ENCODE peak calls at places on chromosomes 6 and 20, in eight cellular contexts. One of them, this sample, is unnamed. For H3K27me3 and H3K4me1, the result is how much of the 10 kb centered on the place peaks cover.

GRCh38 chr20:8213270-8213669 is 81.2 kb downstream of the PLCB1 start:
- DNase-seq in naive thymus-derived CD4-positive, alpha-beta T cell: no peak
- DNase-seq in tibial artery: no peak
- DNase-seq in suprapubic skin: no peak
- DNase-seq in adipocyte: no peak
- DNase-seq in stomach: no peak
- DNase-seq in mesendoderm: peak
- DNase-seq in MM.1S: no peak
- DNase-seq in this sample: no peak

GRCh38 chr20:49207071-49207470 is 12.1 kb upstream of the DDX27 start:
- DNase-seq in naive thymus-derived CD4-positive, alpha-beta T cell: no peak
- DNase-seq in tibial artery: no peak
- DNase-seq in suprapubic skin: no peak
- DNase-seq in adipocyte: no peak
- DNase-seq in stomach: no peak
- DNase-seq in mesendoderm: peak
- DNase-seq in MM.1S: peak
- DNase-seq in this sample: no peak

GRCh38 chr6:35300848-35301247 is 3.2 kb downstream of the DEF6 start:
- DNase-seq in naive thymus-derived CD4-positive, alpha-beta T cell: peak
- DNase-seq in tibial artery: peak
- DNase-seq in suprapubic skin: peak
- DNase-seq in adipocyte: no peak
- DNase-seq in stomach: no peak
- DNase-seq in mesendoderm: no peak
- DNase-seq in MM.1S: no peak
- DNase-seq in this sample: no peak

GRCh38 chr6:62923728-62924127 is 287.5 kb upstream of the FKBP1C start:
- DNase-seq in naive thymus-derived CD4-positive, alpha-beta T cell: no peak
- DNase-seq in tibial artery: no peak
- DNase-seq in suprapubic skin: no peak
- DNase-seq in adipocyte: no peak
- DNase-seq in stomach: no peak
- DNase-seq in mesendoderm: no peak
- DNase-seq in MM.1S: no peak
- DNase-seq in this sample: no peak

GRCh38 chr20:40706977-40707582 is 18.0 kb upstream of the MAFB start:
- DNase-seq in naive thymus-derived CD4-positive, alpha-beta T cell: no peak
- DNase-seq in tibial artery: no peak
- DNase-seq in suprapubic skin: no peak
- DNase-seq in adipocyte: no peak
- DNase-seq in stomach: no peak
- DNase-seq in mesendoderm: peak
- DNase-seq in MM.1S: no peak
- DNase-seq in this sample: peak

GRCh38 chr6:167733740-167734661 is 92.7 kb upstream of the AFDN start:
- DNase-seq in naive thymus-derived CD4-positive, alpha-beta T cell: no peak
- DNase-seq in tibial artery: peak
- DNase-seq in suprapubic skin: peak
- DNase-seq in adipocyte: no peak
- DNase-seq in stomach: peak
- DNase-seq in mesendoderm: no peak
- DNase-seq in MM.1S: no peak
- DNase-seq in this sample: no peak

GRCh38 chr6:84798257-84798656 is 33.9 kb upstream of the TBX18 start:
- DNase-seq in naive thymus-derived CD4-positive, alpha-beta T cell: no peak
- DNase-seq in tibial artery: no peak
- DNase-seq in suprapubic skin: no peak
- DNase-seq in adipocyte: no peak
- DNase-seq in stomach: no peak
- DNase-seq in mesendoderm: no peak
- DNase-seq in MM.1S: no peak
- DNase-seq in this sample: no peak

GRCh38 chr6:167735498-167736201 is 91.1 kb upstream of the AFDN start:
- DNase-seq in naive thymus-derived CD4-positive, alpha-beta T cell: no peak
- DNase-seq in tibial artery: peak
- DNase-seq in suprapubic skin: no peak
- DNase-seq in adipocyte: no peak
- DNase-seq in stomach: peak
- DNase-seq in mesendoderm: no peak
- DNase-seq in MM.1S: no peak
- DNase-seq in this sample: no peak

GRCh38 chr20:45036044-45036755 is 64.7 kb downstream of the KCNS1 start:
- DNase-seq in naive thymus-derived CD4-positive, alpha-beta T cell: no peak
- DNase-seq in tibial artery: no peak
- DNase-seq in suprapubic skin: no peak
- DNase-seq in adipocyte: peak
- DNase-seq in stomach: no peak
- DNase-seq in mesendoderm: no peak
- DNase-seq in MM.1S: no peak
- DNase-seq in this sample: no peak

GRCh38 chr20:38878798-38879197 is 47.4 kb upstream of the FAM83D start:
- DNase-seq in naive thymus-derived CD4-positive, alpha-beta T cell: no peak
- DNase-seq in tibial artery: no peak
- DNase-seq in suprapubic skin: no peak
- DNase-seq in adipocyte: peak
- DNase-seq in stomach: no peak
- DNase-seq in mesendoderm: peak
- DNase-seq in MM.1S: no peak
- DNase-seq in this sample: no peak

GRCh38 chr6:43228951-43229802 is at the start of gene DNPH1:
- DNase-seq in naive thymus-derived CD4-positive, alpha-beta T cell: peak
- DNase-seq in tibial artery: peak
- DNase-seq in suprapubic skin: peak
- DNase-seq in adipocyte: peak
- DNase-seq in stomach: peak
- DNase-seq in mesendoderm: peak
- DNase-seq in MM.1S: peak
- DNase-seq in this sample: peak

GRCh38 chr6:137309078-137309762 is 90.0 kb upstream of the IFNGR1 start:
- DNase-seq in naive thymus-derived CD4-positive, alpha-beta T cell: no peak
- DNase-seq in tibial artery: peak
- DNase-seq in suprapubic skin: peak
- DNase-seq in adipocyte: peak
- DNase-seq in stomach: peak
- DNase-seq in mesendoderm: peak
- DNase-seq in MM.1S: no peak
- DNase-seq in this sample: peak

GRCh38 chr6:96631248-96631647 is 68.3 kb downstream of the FHL5 start:
- DNase-seq in naive thymus-derived CD4-positive, alpha-beta T cell: no peak
- DNase-seq in tibial artery: no peak
- DNase-seq in suprapubic skin: no peak
- DNase-seq in adipocyte: no peak
- DNase-seq in stomach: no peak
- DNase-seq in mesendoderm: no peak
- DNase-seq in MM.1S: no peak
- DNase-seq in this sample: no peak

GRCh38 chr6:157323114-157323923 is at the start of gene TMEM242:
- DNase-seq in naive thymus-derived CD4-positive, alpha-beta T cell: peak
- DNase-seq in tibial artery: peak
- DNase-seq in suprapubic skin: peak
- DNase-seq in adipocyte: peak
- DNase-seq in stomach: peak
- DNase-seq in mesendoderm: peak
- DNase-seq in MM.1S: peak
- DNase-seq in this sample: peak

GRCh38 chr6:46356543-46356942 is 134.7 kb downstream of the RCAN2 start:
- DNase-seq in naive thymus-derived CD4-positive, alpha-beta T cell: no peak
- DNase-seq in tibial artery: no peak
- DNase-seq in suprapubic skin: no peak
- DNase-seq in adipocyte: no peak
- DNase-seq in stomach: no peak
- DNase-seq in mesendoderm: no peak
- DNase-seq in MM.1S: no peak
- DNase-seq in this sample: no peak

GRCh38 chr20:59776059-59776603 is 157.3 kb downstream of the SYCP2 start:
- DNase-seq in naive thymus-derived CD4-positive, alpha-beta T cell: no peak
- DNase-seq in tibial artery: peak
- DNase-seq in suprapubic skin: peak
- DNase-seq in adipocyte: no peak
- DNase-seq in stomach: peak
- DNase-seq in mesendoderm: no peak
- DNase-seq in MM.1S: no peak
- DNase-seq in this sample: no peak

GRCh38 chr6:106967936-106968555 is 6.5 kb downstream of the CD24 start:
- DNase-seq in naive thymus-derived CD4-positive, alpha-beta T cell: no peak
- DNase-seq in tibial artery: no peak
- DNase-seq in suprapubic skin: no peak
- DNase-seq in adipocyte: no peak
- DNase-seq in stomach: no peak
- DNase-seq in mesendoderm: no peak
- DNase-seq in MM.1S: no peak
- DNase-seq in this sample: no peak

GRCh38 chr20:57574954-57575353 is 14.0 kb downstream of the PCK1 start:
- DNase-seq in naive thymus-derived CD4-positive, alpha-beta T cell: no peak
- DNase-seq in tibial artery: no peak
- DNase-seq in suprapubic skin: no peak
- DNase-seq in adipocyte: no peak
- DNase-seq in stomach: no peak
- DNase-seq in mesendoderm: no peak
- DNase-seq in MM.1S: no peak
- DNase-seq in this sample: no peak

GRCh38 chr20:57576942-57577550 is 16.1 kb downstream of the PCK1 start:
- DNase-seq in naive thymus-derived CD4-positive, alpha-beta T cell: no peak
- DNase-seq in tibial artery: no peak
- DNase-seq in suprapubic skin: no peak
- DNase-seq in adipocyte: no peak
- DNase-seq in stomach: no peak
- DNase-seq in mesendoderm: no peak
- DNase-seq in MM.1S: no peak
- DNase-seq in this sample: no peak

GRCh38 chr20:57577679-57578475 is 17.0 kb downstream of the PCK1 start:
- DNase-seq in naive thymus-derived CD4-positive, alpha-beta T cell: no peak
- DNase-seq in tibial artery: no peak
- DNase-seq in suprapubic skin: no peak
- DNase-seq in adipocyte: no peak
- DNase-seq in stomach: no peak
- DNase-seq in mesendoderm: no peak
- DNase-seq in MM.1S: no peak
- DNase-seq in this sample: peak

GRCh38 chr20:57573893-57574292 is 13.0 kb downstream of the PCK1 start:
- DNase-seq in naive thymus-derived CD4-positive, alpha-beta T cell: no peak
- DNase-seq in tibial artery: no peak
- DNase-seq in suprapubic skin: no peak
- DNase-seq in adipocyte: no peak
- DNase-seq in stomach: no peak
- DNase-seq in mesendoderm: peak
- DNase-seq in MM.1S: no peak
- DNase-seq in this sample: no peak

GRCh38 chr20:57576002-57576401 is 15.1 kb downstream of the PCK1 start:
- DNase-seq in naive thymus-derived CD4-positive, alpha-beta T cell: no peak
- DNase-seq in tibial artery: no peak
- DNase-seq in suprapubic skin: no peak
- DNase-seq in adipocyte: no peak
- DNase-seq in stomach: no peak
- DNase-seq in mesendoderm: no peak
- DNase-seq in MM.1S: no peak
- DNase-seq in this sample: no peak
- H3K27me3 ChIP-seq in naive thymus-derived CD4-positive, alpha-beta T cell: under half
- H3K27me3 ChIP-seq in tibial artery: under half
- H3K27me3 ChIP-seq in suprapubic skin: half or more
- H3K27me3 ChIP-seq in adipocyte: half or more
- H3K27me3 ChIP-seq in stomach: under half
- H3K27me3 ChIP-seq in mesendoderm: under half
- H3K27me3 ChIP-seq in MM.1S: half or more
- H3K27me3 ChIP-seq in this sample: under half

GRCh38 chr6:41559655-41560439 is 13.7 kb downstream of the FOXP4 start:
- DNase-seq in naive thymus-derived CD4-positive, alpha-beta T cell: no peak
- DNase-seq in tibial artery: no peak
- DNase-seq in suprapubic skin: no peak
- DNase-seq in adipocyte: no peak
- DNase-seq in stomach: no peak
- DNase-seq in mesendoderm: no peak
- DNase-seq in MM.1S: no peak
- DNase-seq in this sample: no peak
- H3K4me3 ChIP-seq in naive thymus-derived CD4-positive, alpha-beta T cell: peak
- H3K4me3 ChIP-seq in tibial artery: no peak
- H3K4me3 ChIP-seq in suprapubic skin: peak
- H3K4me3 ChIP-seq in adipocyte: peak
- H3K4me3 ChIP-seq in stomach: peak
- H3K4me3 ChIP-seq in mesendoderm: no peak
- H3K4me3 ChIP-seq in MM.1S: peak
- H3K4me3 ChIP-seq in this sample: peak

GRCh38 chr20:23143098-23143497 is 57.0 kb upstream of the CD93 start:
- DNase-seq in naive thymus-derived CD4-positive, alpha-beta T cell: no peak
- DNase-seq in tibial artery: peak
- DNase-seq in suprapubic skin: peak
- DNase-seq in adipocyte: peak
- DNase-seq in stomach: peak
- DNase-seq in mesendoderm: peak
- DNase-seq in MM.1S: no peak
- DNase-seq in this sample: peak

GRCh38 chr20:23144856-23145255 is 58.7 kb upstream of the CD93 start:
- DNase-seq in naive thymus-derived CD4-positive, alpha-beta T cell: no peak
- DNase-seq in tibial artery: no peak
- DNase-seq in suprapubic skin: no peak
- DNase-seq in adipocyte: no peak
- DNase-seq in stomach: no peak
- DNase-seq in mesendoderm: no peak
- DNase-seq in MM.1S: no peak
- DNase-seq in this sample: no peak

GRCh38 chr20:23145281-23145700 is 59.2 kb upstream of the CD93 start:
- DNase-seq in naive thymus-derived CD4-positive, alpha-beta T cell: no peak
- DNase-seq in tibial artery: peak
- DNase-seq in suprapubic skin: peak
- DNase-seq in adipocyte: peak
- DNase-seq in stomach: no peak
- DNase-seq in mesendoderm: no peak
- DNase-seq in MM.1S: no peak
- DNase-seq in this sample: no peak

GRCh38 chr20:23142162-23143050 is 56.3 kb upstream of the CD93 start:
- DNase-seq in naive thymus-derived CD4-positive, alpha-beta T cell: no peak
- DNase-seq in tibial artery: peak
- DNase-seq in suprapubic skin: peak
- DNase-seq in adipocyte: no peak
- DNase-seq in stomach: no peak
- DNase-seq in mesendoderm: no peak
- DNase-seq in MM.1S: no peak
- DNase-seq in this sample: no peak

GRCh38 chr20:23143986-23144695 is 58.0 kb upstream of the CD93 start:
- DNase-seq in naive thymus-derived CD4-positive, alpha-beta T cell: no peak
- DNase-seq in tibial artery: peak
- DNase-seq in suprapubic skin: no peak
- DNase-seq in adipocyte: no peak
- DNase-seq in stomach: no peak
- DNase-seq in mesendoderm: no peak
- DNase-seq in MM.1S: no peak
- DNase-seq in this sample: no peak
- H3K4me1 ChIP-seq in naive thymus-derived CD4-positive, alpha-beta T cell: under half
- H3K4me1 ChIP-seq in tibial artery: half or more
- H3K4me1 ChIP-seq in suprapubic skin: half or more
- H3K4me1 ChIP-seq in adipocyte: half or more
- H3K4me1 ChIP-seq in stomach: under half
- H3K4me1 ChIP-seq in mesendoderm: under half
- H3K4me1 ChIP-seq in MM.1S: under half
- H3K4me1 ChIP-seq in this sample: under half

DNA sequence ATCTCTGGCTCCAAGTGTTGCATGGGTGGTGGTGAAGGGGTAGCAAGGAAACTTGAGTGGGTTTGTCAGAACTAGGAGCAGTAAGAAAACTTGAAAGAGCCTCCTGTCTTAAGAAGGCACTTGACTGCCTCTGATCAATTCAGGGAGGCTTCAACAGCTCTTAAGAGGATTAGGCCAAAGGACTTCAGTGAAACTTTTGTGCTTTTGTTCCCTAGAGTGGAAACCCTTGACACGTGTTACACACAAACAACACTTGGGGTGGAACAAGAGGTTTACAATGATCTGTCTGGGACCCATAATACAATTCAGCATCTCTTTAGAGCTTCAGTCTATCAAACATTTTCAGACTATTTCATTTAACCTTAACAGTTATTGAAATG is 80.1 kb upstream of the ARMC2 start:
- DNase-seq in naive thymus-derived CD4-positive, alpha-beta T cell: no peak
- DNase-seq in tibial artery: no peak
- DNase-seq in suprapubic skin: no peak
- DNase-seq in adipocyte: no peak
- DNase-seq in stomach: no peak
- DNase-seq in mesendoderm: no peak
- DNase-seq in MM.1S: peak
- DNase-seq in this sample: no peak
- H3K27me3 ChIP-seq in naive thymus-derived CD4-positive, alpha-beta T cell: under half
- H3K27me3 ChIP-seq in tibial artery: under half
- H3K27me3 ChIP-seq in suprapubic skin: under half
- H3K27me3 ChIP-seq in adipocyte: under half
- H3K27me3 ChIP-seq in stomach: under half
- H3K27me3 ChIP-seq in mesendoderm: under half
- H3K27me3 ChIP-seq in MM.1S: under half
- H3K27me3 ChIP-seq in this sample: under half